ENCODE peak calls at places on chromosomes 6 and 20, in four cellular contexts. D, Q, X and J are unnamed samples.

GRCh38 chr20:50577175-50578018 is 67.2 kb downstream of the PTPN1 start:
- DNase-seq in D (peak), X (no peak), Q (peak), J (peak)

GRCh38 chr6:56949261-56949660 is 5.6 kb upstream of the BEND6 start:
- DNase-seq in D (no peak), X (no peak), Q (no peak), J (no peak)

GRCh38 chr6:109441069-109441816 is 719 bp downstream of the SMPD2 start:
- DNase-seq in Q (peak), X (peak), D (peak), J (peak)

GRCh38 chr6:38929560-38929959 is 119.0 kb upstream of the GLP1R start:
- DNase-seq in Q (no peak), X (no peak), D (no peak), J (no peak)

GRCh38 chr20:17735206-17735804 is 35.5 kb downstream of the BANF2 start:
- DNase-seq in X (no peak), D (no peak), Q (no peak), J (no peak)

GRCh38 chr6:7239590-7239948 is 73.4 kb downstream of the SSR1 start:
- DNase-seq in X (no peak), D (peak), Q (peak), J (no peak)

GRCh38 chr20:2652724-2653510 is 485 bp downstream of the NOP56 start:
- DNase-seq in D (peak), Q (peak), X (peak), J (no peak)

GRCh38 chr20:1474817-1475603 is 8.4 kb upstream of the NSFL1C start:
- DNase-seq in Q (no peak), D (no peak), X (peak), J (no peak)

GRCh38 chr20:61886721-61887658 is 178.7 kb downstream of the TAF4 start:
- DNase-seq in X (peak), Q (peak), D (no peak), J (no peak)

GRCh38 chr6:33017024-33017423 is 7.6 kb upstream of the HLA-DOA start:
- DNase-seq in Q (no peak), X (no peak), D (no peak), J (no peak)

GRCh38 chr20:35369804-35370203 is 42.0 kb downstream of the UQCC1 start:
- DNase-seq in D (no peak), X (peak), Q (no peak), J (no peak)

GRCh38 chr6:117352466-117353081 is 73.2 kb downstream of the ROS1 start:
- DNase-seq in Q (no peak), X (no peak), D (no peak), J (no peak)
- H3K27ac ChIP-seq in Q (no peak), X (no peak), D (no peak), J (no peak)

GRCh38 chr6:131400054-131400781 is 172.8 kb upstream of the ARG1 start:
- DNase-seq in D (no peak), Q (no peak), X (no peak), J (no peak)
- H3K27ac ChIP-seq in D (no peak), Q (no peak), X (no peak), J (no peak)

GRCh38 chr20:43914286-43914685 is 366 bp upstream of the TOX2 start:
- DNase-seq in X (no peak), Q (no peak), D (no peak), J (no peak)
- H3K27ac ChIP-seq in X (no peak), Q (no peak), D (no peak), J (no peak)

DNA sequence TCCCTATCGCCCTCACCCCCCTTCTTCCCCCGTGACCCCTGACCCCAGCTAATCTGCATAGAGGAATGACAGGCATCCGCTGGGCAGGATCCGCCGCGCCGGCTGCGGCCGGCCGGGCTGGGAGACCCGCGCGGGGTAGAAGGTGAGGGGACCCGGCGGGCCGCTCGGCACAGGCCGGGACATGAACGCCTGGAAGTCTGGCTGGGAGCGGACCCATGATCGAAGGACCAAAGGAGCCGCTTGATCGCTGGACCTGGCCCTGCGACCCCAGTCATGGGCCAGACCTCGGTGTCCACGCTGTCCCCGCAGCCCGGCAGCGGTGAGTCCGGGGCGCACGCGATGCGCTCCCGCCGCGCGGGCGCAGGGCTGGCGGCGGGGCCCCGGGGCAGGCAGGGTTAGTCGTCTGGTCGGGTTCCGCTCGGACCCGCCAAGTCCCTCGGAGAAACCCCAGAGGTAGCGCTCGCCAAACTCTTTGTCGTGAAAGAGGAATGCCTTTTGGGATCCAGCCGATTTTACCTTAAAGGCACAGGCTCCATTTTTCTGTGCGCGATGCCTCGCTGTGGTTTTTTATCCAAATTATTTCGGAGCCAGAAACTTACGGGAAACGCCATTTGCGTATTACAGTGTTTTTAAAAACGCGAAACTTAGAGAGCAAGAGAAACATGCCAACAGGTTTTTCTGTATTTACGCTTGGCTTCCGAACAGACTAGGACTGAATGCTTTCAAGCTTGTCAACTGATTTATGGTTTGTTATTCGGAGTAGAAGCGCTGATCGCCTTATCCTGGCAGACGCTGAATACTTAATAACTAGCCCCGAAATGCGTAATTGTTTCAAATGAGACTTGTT is at the start of gene PHACTR2:
- DNase-seq in Q (peak), X (peak), D (peak), J (peak)
- H3K27ac ChIP-seq in Q (peak), X (peak), D (peak), J (peak)

GRCh38 chr6:111530218-111530617 is 47.2 kb upstream of the REV3L start:
- DNase-seq in Q (no peak), D (no peak), X (no peak), J (no peak)

GRCh38 chr6:111533087-111533784 is 50.2 kb upstream of the REV3L start:
- DNase-seq in Q (no peak), X (no peak), D (no peak), J (no peak)

GRCh38 chr6:111536888-111537287 is 53.9 kb upstream of the REV3L start:
- DNase-seq in D (peak), Q (no peak), X (no peak), J (no peak)

GRCh38 chr6:111530777-111531176 is 47.8 kb upstream of the REV3L start:
- DNase-seq in X (no peak), D (no peak), Q (no peak), J (no peak)

GRCh38 chr6:111534366-111534765 is 51.3 kb upstream of the REV3L start:
- DNase-seq in X (peak), D (no peak), Q (peak), J (peak)
- H3K27ac ChIP-seq in X (no peak), D (no peak), Q (no peak), J (no peak)

GRCh38 chr6:132190097-132190814 is 211.0 kb downstream of the MOXD1 start:
- DNase-seq in X (no peak), D (no peak), Q (no peak), J (no peak)

GRCh38 chr6:132190815-132191175 is 210.5 kb downstream of the MOXD1 start:
- DNase-seq in D (no peak), X (no peak), Q (no peak), J (no peak)

GRCh38 chr6:132194529-132194928 is 206.7 kb downstream of the MOXD1 start:
- DNase-seq in X (no peak), Q (no peak), D (no peak), J (no peak)

GRCh38 chr6:132188865-132189264 is 212.4 kb downstream of the MOXD1 start:
- DNase-seq in X (no peak), Q (no peak), D (no peak), J (no peak)

GRCh38 chr6:132192646-132193045 is 208.6 kb downstream of the MOXD1 start:
- DNase-seq in Q (no peak), X (no peak), D (no peak), J (no peak)
- H3K27ac ChIP-seq in Q (no peak), X (no peak), D (no peak), J (no peak)

GRCh38 chr6:123551939-123552707 is 84.6 kb downstream of the TRDN start:
- DNase-seq in D (no peak), X (no peak), Q (no peak), J (no peak)

GRCh38 chr6:123547216-123547978 is 89.4 kb downstream of the TRDN start:
- DNase-seq in Q (no peak), D (no peak), X (no peak), J (no peak)

GRCh38 chr6:123550052-123550617 is 86.6 kb downstream of the TRDN start:
- DNase-seq in D (no peak), X (no peak), Q (no peak), J (no peak)

GRCh38 chr6:123546537-123546936 is 90.2 kb downstream of the TRDN start:
- DNase-seq in X (no peak), Q (no peak), D (no peak), J (no peak)
- H3K27ac ChIP-seq in X (peak), Q (no peak), D (no peak), J (no peak)